ENCODE peak calls at places on chromosomes 1 and 21, in four cellular contexts. T is IMR-90, N is Peyer's patch, Z is breast epithelium. O is an unnamed sample.

GRCh38 chr1:55081188-55081904 is 42.0 kb downstream of the PCSK9 start:
- DNase-seq in T (peak; percentile 84), N (no peak), Z (no peak), O (no peak)

GRCh38 chr1:240092301-240093119 is 827 bp downstream of the FMN2 start:
- DNase-seq in T (peak; percentile 74), N (no peak), Z (no peak), O (peak; percentile 49)

GRCh38 chr1:93814795-93815737 is 63.9 kb downstream of the DNTTIP2 start:
- DNase-seq in T (peak; percentile 19), N (no peak), Z (no peak), O (no peak)

GRCh38 chr1:99198377-99198776 is 65.9 kb upstream of the PLPPR4 start:
- DNase-seq in T (no peak), N (no peak), Z (no peak), O (no peak)

GRCh38 chr1:92476071-92476607 is 10.6 kb downstream of the GFI1 start:
- DNase-seq in T (no peak), N (no peak), Z (no peak), O (no peak)

GRCh38 chr1:117093091-117093534 is 28.4 kb downstream of the TRIM45 start:
- DNase-seq in T (peak; percentile 100), N (no peak), Z (no peak), O (no peak)

GRCh38 chr1:156760796-156761104 is 6.6 kb upstream of the PRCC start:
- DNase-seq in T (no peak), N (no peak), Z (no peak), O (no peak)

GRCh38 chr21:44911384-44912157 is 9.1 kb downstream of the ITGB2 start:
- DNase-seq in T (no peak), N (peak; percentile 96), Z (peak; percentile 89), O (peak; percentile 84)

GRCh38 chr1:63949965-63950364 is 176.1 kb downstream of the ROR1 start:
- DNase-seq in T (no peak), N (no peak), Z (no peak), O (peak; percentile 57)

GRCh38 chr1:36950588-36950987 is 83.7 kb downstream of the GRIK3 start:
- DNase-seq in T (no peak), N (no peak), Z (no peak), O (no peak)

GRCh38 chr1:55831759-55832158 is 616.6 kb upstream of the USP24 start:
- DNase-seq in T (no peak), N (no peak), Z (no peak), O (no peak)

GRCh38 chr1:228164561-228165371 is 838 bp upstream of the IBA57 start:
- DNase-seq in T (no peak), N (no peak), Z (no peak), O (no peak)

GRCh38 chr1:228163004-228163753 is 2.4 kb upstream of the IBA57 start:
- DNase-seq in T (no peak), N (no peak), Z (no peak), O (no peak)

GRCh38 chr1:228163776-228164534 is 1.6 kb upstream of the IBA57 start:
- DNase-seq in T (no peak), N (no peak), Z (no peak), O (no peak)

GRCh38 chr1:228166170-228166936 is 749 bp downstream of the IBA57 start:
- DNase-seq in T (peak; percentile 74), N (no peak), Z (peak; percentile 83), O (peak; percentile 78)

DNA sequence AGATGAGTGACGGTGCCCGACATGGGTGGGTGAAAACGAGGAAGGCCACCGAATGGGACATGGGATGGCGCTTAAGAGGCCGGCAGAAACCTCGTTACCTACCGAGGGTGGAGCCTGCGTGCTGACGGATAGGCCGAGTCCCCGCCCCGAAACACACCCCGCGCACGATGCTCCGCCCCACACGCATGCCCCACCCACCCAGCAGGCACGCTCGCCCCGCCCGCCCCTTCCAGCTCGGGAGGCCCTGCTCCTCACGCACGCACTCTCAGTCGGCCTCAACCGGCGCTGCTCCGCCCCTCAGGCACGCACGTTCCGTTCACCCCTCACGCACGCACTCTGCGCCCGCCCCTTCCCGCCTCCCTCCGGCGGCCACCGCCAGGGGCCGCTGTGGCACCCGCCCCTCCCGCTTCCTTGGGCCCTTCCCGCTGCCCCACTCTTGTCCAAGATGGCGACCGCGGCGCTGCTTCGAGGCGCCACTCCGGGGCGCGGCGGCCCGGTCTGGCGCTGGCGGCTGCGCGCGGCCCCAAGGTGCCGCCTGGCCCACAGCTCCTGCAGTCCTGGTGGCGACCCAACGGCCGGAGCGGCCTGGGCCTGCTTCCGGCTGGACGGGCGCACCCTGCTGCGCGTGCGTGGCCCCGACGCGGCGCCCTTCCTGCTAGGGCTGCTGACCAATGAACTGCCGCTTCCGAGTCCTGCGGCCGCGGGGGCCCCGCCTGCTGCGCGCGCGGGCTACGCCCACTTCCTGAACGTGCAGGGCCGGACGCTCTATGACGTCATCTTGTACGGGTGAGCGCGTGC is at the start of gene IBA57:
- DNase-seq in T (peak; percentile 99), N (peak; percentile 100), Z (peak; percentile 100), O (peak; percentile 99)
- TF ChIP-seq POLR2A in T (peak; percentile 92), N (peak; percentile 97), Z (peak; percentile 17), O (peak; percentile 46)

DNA sequence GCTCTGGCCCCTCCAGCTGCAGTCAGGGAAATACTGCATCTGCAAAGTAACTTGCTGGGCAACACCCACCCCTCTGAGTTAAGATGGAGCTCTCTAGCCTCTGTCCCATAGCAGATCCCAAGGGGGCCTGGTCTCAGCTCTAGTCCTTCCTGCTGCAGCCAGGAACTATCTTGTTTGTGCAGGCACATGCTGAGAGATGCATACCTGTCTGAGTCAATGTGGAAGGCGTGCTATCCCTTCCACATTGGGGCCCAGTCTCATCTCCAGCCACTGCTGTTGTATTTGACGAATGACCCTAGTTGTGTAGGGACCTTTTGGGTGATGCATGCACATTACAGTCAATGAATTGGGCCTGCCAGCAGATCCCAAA is 76.4 kb downstream of the CTH start:
- DNase-seq in T (peak; percentile 0), N (no peak), Z (no peak), O (no peak)
- H3K27ac ChIP-seq in T (no peak overlapping the region), N (no peak overlapping the region), Z (no peak overlapping the region), O (no peak overlapping the region)

DNA sequence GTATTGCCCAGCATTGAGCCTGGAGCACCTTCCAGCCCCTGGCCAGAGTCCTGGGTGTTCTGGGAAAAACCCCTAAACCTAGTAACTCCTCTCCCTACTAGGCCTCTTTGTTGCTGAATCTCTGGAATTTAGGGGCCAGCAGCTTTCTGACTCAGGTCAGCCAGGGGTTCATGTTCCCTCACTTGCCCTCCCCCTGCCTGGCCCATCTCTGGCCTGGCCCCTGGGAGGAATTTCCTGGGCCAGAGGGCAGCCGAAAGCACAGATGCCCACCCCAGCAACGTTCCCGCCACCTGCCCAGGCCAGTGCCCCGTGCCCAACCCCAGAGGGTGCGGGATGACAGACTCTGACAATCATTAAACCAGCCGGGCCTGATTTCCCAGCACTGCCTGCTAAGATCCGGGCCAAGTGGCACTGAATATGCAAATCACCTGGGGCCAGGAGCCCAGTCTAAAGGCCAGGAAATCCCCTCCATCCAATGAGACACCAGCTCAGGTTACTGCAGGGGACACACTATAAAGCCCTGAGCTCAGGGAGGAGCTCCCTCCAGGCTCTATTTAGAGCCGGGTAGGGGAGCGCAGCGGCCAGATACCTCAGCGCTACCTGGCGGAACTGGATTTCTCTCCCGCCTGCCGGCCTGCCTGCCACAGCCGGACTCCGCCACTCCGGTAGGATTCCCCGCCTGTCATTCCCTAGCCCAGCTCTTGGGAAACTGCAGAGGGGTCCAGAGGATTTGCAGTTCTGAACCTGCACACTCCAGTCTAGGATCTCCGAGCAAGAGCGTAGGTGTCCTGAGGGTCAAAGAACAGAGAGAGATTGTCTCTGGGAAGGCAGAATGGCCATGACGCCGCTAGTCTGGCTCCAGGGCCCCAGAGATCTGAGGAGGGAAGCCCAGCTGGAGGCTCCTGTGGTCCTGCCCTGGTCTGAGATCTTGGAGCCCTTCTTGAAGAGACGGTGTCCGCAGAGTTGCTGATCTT is at the start of gene ELF3:
- DNase-seq in T (no peak), N (peak; percentile 91), Z (peak; percentile 93), O (no peak)
- H3K4me1 ChIP-seq in T (peaks cover 2% of the 10 kb centered on the region), N (no peaks in the 10 kb centered on the region), Z (no peaks in the 10 kb centered on the region), O (peaks cover 4% of the 10 kb centered on the region)

DNA sequence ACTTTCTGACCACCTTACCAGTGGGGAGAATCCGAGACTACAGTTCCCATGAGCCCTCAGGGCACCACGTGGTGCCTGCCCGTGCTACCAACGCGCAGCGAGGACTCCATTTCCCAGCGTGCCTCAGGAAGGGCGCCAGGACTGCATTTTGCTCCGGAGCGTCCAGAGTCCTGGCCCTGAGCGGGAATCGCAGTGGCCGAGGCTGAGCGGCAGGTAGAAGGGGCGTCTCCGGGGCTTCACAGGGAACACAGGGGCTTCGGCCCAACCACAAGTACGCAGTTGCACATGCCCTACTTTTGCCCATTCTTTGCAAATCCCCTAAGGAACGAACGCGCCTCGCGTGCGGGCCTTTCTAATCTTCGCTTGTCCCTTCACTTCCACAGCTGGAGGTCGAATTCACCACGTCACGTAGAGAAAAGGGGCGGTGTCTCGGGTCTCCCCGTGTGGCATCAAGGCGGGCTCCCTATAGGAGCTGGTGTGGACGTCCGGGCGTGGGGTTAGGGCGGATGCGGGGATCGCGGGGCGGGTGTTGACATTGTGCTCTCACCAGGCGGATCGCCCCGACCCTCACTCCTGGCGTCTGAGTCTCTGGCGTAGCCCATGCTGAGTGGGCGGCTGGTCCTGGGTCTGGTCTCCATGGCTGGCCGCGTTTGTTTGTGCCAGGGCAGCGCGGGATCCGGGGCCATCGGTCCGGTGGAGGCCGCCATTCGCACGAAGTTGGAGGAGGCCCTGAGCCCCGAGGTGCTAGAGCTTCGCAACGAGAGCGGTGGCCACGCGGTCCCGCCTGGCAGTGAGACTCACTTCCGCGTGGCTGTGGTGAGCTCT is at the start of gene BOLA1:
- DNase-seq in T (peak; percentile 88), N (peak; percentile 93), Z (peak; percentile 94), O (peak; percentile 97)
- TF ChIP-seq POLR2A in T (no peak), N (peak; percentile 83), Z (peak; percentile 77), O (peak; percentile 45)

DNA sequence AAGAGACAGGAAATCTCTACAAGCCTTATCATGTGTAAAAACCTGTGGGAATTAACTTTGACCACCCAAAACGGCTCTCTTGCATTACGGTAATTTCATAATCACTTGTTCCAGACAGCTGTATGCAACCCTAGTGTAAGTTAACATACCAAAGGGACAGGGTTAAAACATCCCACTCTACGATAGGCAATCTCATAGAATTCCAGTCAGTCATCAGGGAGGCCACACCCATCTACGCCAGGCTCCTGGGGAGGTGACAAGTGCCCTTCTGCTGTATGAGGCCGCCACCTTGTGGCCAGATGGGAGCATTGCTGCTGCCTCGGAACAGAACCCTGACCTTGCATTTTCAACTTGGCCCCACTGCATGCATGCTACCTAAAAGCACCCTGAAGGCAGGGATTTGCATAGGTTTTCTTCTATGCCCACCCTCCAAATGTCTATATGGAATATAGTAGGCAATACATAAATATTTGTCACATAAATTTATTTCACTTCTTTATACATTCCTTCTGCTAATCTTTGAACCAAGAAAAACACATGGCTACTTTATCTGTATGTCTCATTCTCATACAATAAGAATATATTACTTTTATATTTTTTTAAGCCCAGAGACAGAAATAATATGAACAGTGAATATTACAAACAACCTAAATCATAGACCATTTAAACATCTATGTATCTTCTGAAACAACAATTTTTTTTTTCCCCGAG is 12.6 kb downstream of the HSF2BP start:
- DNase-seq in T (peak; percentile 94), N (peak; percentile 91), Z (peak; percentile 89), O (peak; percentile 95)
- H3K27ac ChIP-seq in T (no peak overlapping the region), N (no peak overlapping the region), Z (no peak overlapping the region), O (no peak overlapping the region)

O was measured in testis.